ENCODE peak calls at places on chromosomes 4 and X, in four cellular contexts. S, H, B and Z are unnamed samples.

GRCh38 chrX:72676465-72676864 is 37.6 kb downstream of the PHKA1 start:
- DNase-seq in B (no peak), S (no peak), H (no peak), Z (no peak)

GRCh38 chrX:74925210-74926088 is at the start of gene NEXMIF:
- DNase-seq in S (no peak), B (peak; percentile 41), H (peak; percentile 23), Z (no peak)

GRCh38 chr4:23728971-23729370 is 160.9 kb downstream of the PPARGC1A start:
- DNase-seq in H (peak; percentile 11), S (no peak), B (no peak), Z (no peak)

GRCh38 chr4:118680808-118681207 is 4.4 kb upstream of the METTL14 start:
- DNase-seq in H (no peak), S (no peak), B (no peak), Z (no peak)

GRCh38 chr4:149409186-149410056 is 406.2 kb downstream of the IQCM start:
- DNase-seq in H (peak; percentile 95), S (no peak), B (peak; percentile 72), Z (no peak)

GRCh38 chrX:48474127-48474526 is 1.9 kb upstream of the FTSJ1 start:
- DNase-seq in H (peak; percentile 26), S (no peak), B (no peak), Z (no peak)

GRCh38 chr4:75939890-75940691 is 722 bp downstream of the NAAA start:
- DNase-seq in B (peak; percentile 45), H (peak; percentile 65), S (peak; percentile 48), Z (peak; percentile 51)

GRCh38 chr4:39698424-39699009 is 581 bp downstream of the UBE2K start:
- DNase-seq in H (peak; percentile 43), B (peak; percentile 9), S (peak; percentile 28), Z (peak; percentile 62)

GRCh38 chrX:82029571-82030218 is 827.8 kb downstream of the SH3BGRL start:
- DNase-seq in H (no peak), S (no peak), B (no peak), Z (no peak)

GRCh38 chr4:167774646-167775045 is 317.7 kb upstream of the ANXA10 start:
- DNase-seq in B (no peak), H (peak; percentile 31), S (no peak), Z (no peak)

GRCh38 chr4:165514739-165515138 is 135.9 kb downstream of the CPE start:
- DNase-seq in H (no peak), B (no peak), S (no peak), Z (no peak)

GRCh38 chr4:113882668-113883067 is 96.8 kb downstream of the ARSJ start:
- DNase-seq in B (no peak), S (no peak), H (peak; percentile 27), Z (no peak)

GRCh38 chr4:111778543-111778942 is 366.7 kb upstream of the FAM241A start:
- DNase-seq in S (no peak), B (peak; percentile 13), H (peak; percentile 8), Z (no peak)

GRCh38 chr4:40055873-40056721 is 553 bp upstream of the N4BP2 start:
- DNase-seq in S (no peak), H (peak; percentile 90), B (peak; percentile 76), Z (peak; percentile 40)

GRCh38 chr4:53527342-53527741 is 63.9 kb downstream of the LNX1 start:
- DNase-seq in B (no peak), S (no peak), H (no peak), Z (no peak)

GRCh38 chr4:110009526-110009925 is 96.8 kb downstream of the EGF start:
- DNase-seq in H (no peak), B (peak; percentile 57), S (no peak), Z (no peak)

GRCh38 chr4:179095585-179096228 is 1653.5 kb upstream of the AGA start:
- DNase-seq in B (no peak), S (no peak), H (no peak), Z (peak; percentile 66)

GRCh38 chrX:40105016-40105790 is 7.4 kb upstream of the BCOR start:
- DNase-seq in S (no peak), H (peak; percentile 44), B (peak; percentile 21), Z (no peak)

GRCh38 chr4:120225527-120225926 is 158.9 kb upstream of the MAD2L1 start:
- DNase-seq in H (no peak), B (no peak), S (no peak), Z (no peak)

GRCh38 chr4:38279650-38280322 is 319.6 kb downstream of the PTTG2 start:
- DNase-seq in S (no peak), H (no peak), B (no peak), Z (no peak)